ENCODE peak calls at places on chromosomes 11 and 22, in five cellular contexts. D is ovary; C is GM04504; U is aorta; X is CD8-positive, alpha-beta T cell. B is an unnamed sample.

GRCh38 chr11:77779935-77780334 is 40.6 kb downstream of the RSF1 start:
- DNase-seq in X (no peak), D (no peak), U (no peak), C (no peak), B (peak)

GRCh38 chr22:32926600-32926999 is 125.1 kb downstream of the TIMP3 start:
- DNase-seq in C (peak), U (no peak), X (no peak), D (no peak), B (peak)

GRCh38 chr11:73399159-73400090 is 23.2 kb downstream of the RELT start:
- DNase-seq in D (peak), C (no peak), X (no peak), U (peak), B (no peak)

GRCh38 chr11:103257360-103257759 is 148.1 kb downstream of the DYNC2H1 start:
- DNase-seq in X (no peak), D (no peak), C (no peak), U (no peak), B (peak)

GRCh38 chr11:91299980-91300379 is 924.6 kb upstream of the FAT3 start:
- DNase-seq in C (no peak), D (no peak), X (no peak), U (no peak), B (peak)

GRCh38 chr11:73143126-73143838 is 1.2 kb upstream of the FCHSD2 start:
- DNase-seq in X (no peak), C (no peak), U (no peak), D (no peak), B (no peak)

GRCh38 chr22:27318516-27318915 is 483.0 kb downstream of the MN1 start:
- DNase-seq in U (peak), X (no peak), D (no peak), C (peak), B (peak)

GRCh38 chr22:19822301-19823117 is 32.2 kb downstream of the GNB1L start:
- DNase-seq in U (peak), D (peak), X (no peak), C (no peak), B (no peak)

GRCh38 chr11:12746593-12747097 is 72.4 kb downstream of the TEAD1 start:
- DNase-seq in C (no peak), X (no peak), D (peak), U (peak), B (peak)

GRCh38 chr11:113994077-113994954 is 19.4 kb downstream of the HTR3A start:
- DNase-seq in C (no peak), D (peak), X (peak), U (no peak), B (no peak)

GRCh38 chr11:1460396-1460795 is 26.2 kb downstream of the MOB2 start:
- DNase-seq in U (peak), C (no peak), D (peak), X (no peak), B (no peak)

GRCh38 chr22:19631899-19632670 is 82.2 kb upstream of the SEPTIN5 start:
- DNase-seq in D (no peak), X (no peak), U (peak), C (peak), B (no peak)

GRCh38 chr22:43346521-43346929 is 3.4 kb upstream of the SCUBE1 start:
- DNase-seq in D (peak), U (peak), C (peak), X (peak), B (peak)

GRCh38 chr11:46363455-46363920 is 16.2 kb downstream of the DGKZ start:
- DNase-seq in U (peak), C (peak), D (no peak), X (no peak), B (peak)

B was measured in Caki2.